ENCODE peak calls at places on chromosome 1, in seven cellular contexts. Y, S, V, D, Z, F and E are unnamed samples.

GRCh38 chr1:29519733-29520132 is 283.4 kb downstream of the PTPRU start:
- DNase-seq in Y (peak), S (no peak), V (no peak), D (no peak), Z (no peak), F (no peak), E (peak)

GRCh38 chr1:198619375-198620140 is 19.3 kb upstream of the PTPRC start:
- DNase-seq in Y (no peak), S (no peak), V (no peak), D (no peak), Z (no peak), F (no peak), E (no peak)

GRCh38 chr1:8625981-8626898 is 191.2 kb downstream of the RERE start:
- DNase-seq in Y (peak), S (no peak), V (no peak), D (no peak), Z (peak), F (peak), E (no peak)

GRCh38 chr1:102628008-102628736 is 480.1 kb downstream of the COL11A1 start:
- DNase-seq in Y (no peak), S (no peak), V (no peak), D (no peak), Z (peak), F (peak), E (no peak)

GRCh38 chr1:244053831-244054230 is 2.7 kb downstream of the ZBTB18 start:
- DNase-seq in Y (no peak), S (no peak), V (no peak), D (no peak), Z (no peak), F (no peak), E (no peak)

GRCh38 chr1:245671966-245672767 is 517.4 kb downstream of the KIF26B start:
- DNase-seq in Y (no peak), S (no peak), V (no peak), D (no peak), Z (no peak), F (no peak), E (no peak)

GRCh38 chr1:21332691-21333449 is 42.6 kb upstream of the ECE1 start:
- DNase-seq in Y (peak), S (no peak), V (no peak), D (no peak), Z (no peak), F (no peak), E (no peak)

GRCh38 chr1:10824821-10825540 is 28.5 kb upstream of the CASZ1 start:
- DNase-seq in Y (no peak), S (no peak), V (no peak), D (no peak), Z (peak), F (peak), E (no peak)

GRCh38 chr1:235597867-235598553 is 51.6 kb downstream of the GNG4 start:
- DNase-seq in Y (no peak), S (no peak), V (no peak), D (no peak), Z (peak), F (peak), E (no peak)

GRCh38 chr1:43991200-43991475 is 261 bp upstream of the CCDC24 start:
- DNase-seq in Y (no peak), S (no peak), V (no peak), D (no peak), Z (no peak), F (no peak), E (no peak)

GRCh38 chr1:77308889-77309621 is 27.2 kb downstream of the AK5 start:
- DNase-seq in Y (no peak), S (no peak), V (no peak), D (no peak), Z (no peak), F (no peak), E (no peak)

DNA sequence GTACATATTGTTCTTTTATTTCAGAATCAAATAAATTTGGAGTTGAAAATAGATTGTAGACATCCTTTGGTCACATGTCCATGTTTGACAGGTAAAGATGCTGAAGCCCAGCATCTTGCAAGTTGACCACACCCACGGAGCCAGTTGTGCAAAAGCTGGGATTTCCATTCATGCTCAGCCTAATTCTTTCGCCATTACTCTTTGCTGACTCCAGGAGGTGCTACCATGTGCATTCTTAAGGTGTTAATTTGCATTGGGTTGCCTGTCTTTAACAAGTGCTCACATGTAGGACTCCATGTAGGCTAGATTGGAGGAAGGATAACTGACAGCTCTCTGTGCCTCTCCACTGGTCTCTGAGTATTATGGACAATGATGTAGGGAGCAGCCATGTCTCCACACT is 660.7 kb downstream of the LMO4 start:
- DNase-seq in Y (no peak), S (no peak), V (no peak), D (no peak), Z (no peak), F (peak), E (no peak)
- TF ChIP-seq CTCF in Y (no peak), S (no peak), V (no peak), D (no peak), Z (no peak), F (no peak), E (no peak)

GRCh38 chr1:26285366-26286063 is 5.6 kb downstream of the SH3BGRL3 start:
- DNase-seq in Y (no peak), S (no peak), V (peak), D (peak), Z (peak), F (peak), E (peak)
- TF ChIP-seq CTCF in Y (no peak), S (no peak), V (peak), D (peak), Z (peak), F (peak), E (peak)

GRCh38 chr1:100834779-100835645 is 59.6 kb downstream of the EXTL2 start:
- DNase-seq in Y (no peak), S (no peak), V (no peak), D (no peak), Z (peak), F (peak), E (no peak)
- TF ChIP-seq CTCF in Y (peak), S (no peak), V (peak), D (peak), Z (peak), F (peak), E (peak)

GRCh38 chr1:80164150-80164549 is 1157.6 kb upstream of the ADGRL4 start:
- DNase-seq in Y (no peak), S (no peak), V (no peak), D (no peak), Z (no peak), F (no peak), E (no peak)
- TF ChIP-seq CTCF in Y (no peak), S (no peak), V (no peak), D (no peak), Z (no peak), F (no peak), E (no peak)

GRCh38 chr1:115949156-115949555 is 27.2 kb upstream of the SLC22A15 start:
- DNase-seq in Y (no peak), S (no peak), V (no peak), D (no peak), Z (peak), F (no peak), E (no peak)
- TF ChIP-seq CTCF in Y (no peak), S (no peak), V (no peak), D (no peak), Z (no peak), F (no peak), E (no peak)

GRCh38 chr1:3471356-3472087 is 17.1 kb downstream of the ARHGEF16 start:
- DNase-seq in Y (no peak), S (no peak), V (peak), D (peak), Z (peak), F (peak), E (peak)
- TF ChIP-seq CTCF in Y (peak), S (peak), V (no peak), D (peak), Z (peak), F (peak), E (no peak)

DNA sequence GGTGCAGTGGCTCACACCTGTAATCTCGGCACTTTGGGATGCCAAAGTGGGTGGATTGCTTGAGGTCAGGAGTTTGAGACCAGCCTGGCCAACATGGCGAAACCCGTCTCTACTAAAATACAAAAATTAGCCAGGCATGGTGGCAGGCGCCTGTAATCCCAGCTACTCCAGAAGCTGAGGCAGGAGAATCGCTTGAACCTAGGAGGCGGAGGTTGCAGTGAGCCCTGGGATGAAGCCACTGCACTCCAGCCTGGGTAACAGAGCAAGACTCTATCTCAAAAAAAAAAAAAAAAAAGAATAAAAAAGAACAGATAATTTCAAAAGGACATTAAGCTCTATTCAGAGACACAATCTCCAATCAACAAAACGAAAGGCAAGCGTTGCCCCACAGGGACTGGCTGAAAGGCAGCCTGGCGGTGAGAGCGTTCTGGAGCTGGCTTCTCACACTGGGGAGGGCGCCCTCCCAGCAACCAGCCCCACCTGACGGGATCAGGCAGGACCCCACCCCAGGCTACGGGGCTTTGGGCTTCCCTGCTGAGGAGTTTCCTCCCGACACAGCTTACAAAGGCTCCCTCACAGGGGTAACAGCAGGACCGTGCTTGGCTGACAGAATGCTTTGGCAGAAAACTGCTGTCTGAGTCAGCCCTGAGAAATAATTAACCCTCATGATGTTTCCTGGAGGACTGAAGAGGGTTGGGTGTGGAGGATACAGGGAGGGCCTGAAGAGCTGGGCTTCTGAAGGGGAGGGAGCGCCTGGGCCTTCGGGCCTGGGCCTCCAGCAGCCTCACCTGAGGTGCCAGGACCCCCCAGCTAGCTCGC is 31.1 kb upstream of the SRP9 start:
- DNase-seq in Y (peak), S (peak), V (peak), D (peak), Z (peak), F (peak), E (peak)
- TF ChIP-seq CTCF in Y (peak), S (peak), V (no peak), D (no peak), Z (no peak), F (no peak), E (no peak)

DNA sequence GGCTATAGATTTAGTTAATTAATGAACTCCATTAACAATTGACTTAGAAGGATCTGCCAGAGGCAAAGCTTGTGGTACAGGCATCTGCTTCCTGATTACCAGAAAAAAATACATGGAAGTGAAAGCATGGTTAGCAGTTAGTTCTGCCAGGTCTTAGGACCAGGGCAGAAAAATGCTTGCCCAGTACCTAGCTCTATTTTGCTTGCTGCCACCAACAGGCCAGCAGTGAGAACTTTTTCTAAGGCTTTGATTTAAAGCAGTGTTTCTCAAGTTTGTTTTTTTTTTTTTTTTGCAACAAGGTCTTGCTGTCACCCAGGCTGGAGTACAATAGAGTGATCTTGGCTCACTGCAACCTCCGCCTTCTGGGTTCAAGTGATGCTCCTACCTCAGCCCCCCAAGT is 16.4 kb upstream of the MTF1 start:
- DNase-seq in Y (no peak), S (no peak), V (no peak), D (no peak), Z (peak), F (peak), E (no peak)
- TF ChIP-seq CTCF in Y (no peak), S (no peak), V (no peak), D (no peak), Z (peak), F (no peak), E (no peak)

GRCh38 chr1:35571263-35571662 is 1.9 kb upstream of the TFAP2E start:
- DNase-seq in Y (no peak), S (no peak), V (no peak), D (no peak), Z (no peak), F (no peak), E (no peak)

GRCh38 chr1:35569956-35570355 is 3.2 kb upstream of the TFAP2E start:
- DNase-seq in Y (no peak), S (no peak), V (no peak), D (no peak), Z (no peak), F (no peak), E (no peak)

GRCh38 chr1:35570589-35571137 is 2.5 kb upstream of the TFAP2E start:
- DNase-seq in Y (no peak), S (no peak), V (no peak), D (no peak), Z (no peak), F (no peak), E (no peak)

GRCh38 chr1:35567947-35568558 is 5.1 kb upstream of the TFAP2E start:
- DNase-seq in Y (no peak), S (no peak), V (no peak), D (no peak), Z (no peak), F (no peak), E (no peak)

GRCh38 chr1:35568975-35569395 is 4.1 kb upstream of the TFAP2E start:
- DNase-seq in Y (peak), S (no peak), V (peak), D (no peak), Z (peak), F (peak), E (peak)
- TF ChIP-seq CTCF in Y (peak), S (peak), V (peak), D (peak), Z (peak), F (peak), E (peak)